ENCODE peak calls at places on chromosomes 3 and 15, in nine cellular contexts. W, N, D, Z, L, P, B, V and H are unnamed samples.

GRCh38 chr3:69838217-69838616 is 99.0 kb downstream of the MITF start:
- DNase-seq in W (no peak), N (no peak), D (no peak), Z (no peak), L (peak), P (no peak), B (no peak), V (no peak), H (peak)

GRCh38 chr3:25783661-25784512 is 644 bp upstream of the NGLY1 start:
- DNase-seq in W (no peak), N (no peak), D (peak), Z (no peak), L (no peak), P (no peak), B (peak), V (no peak), H (no peak)

GRCh38 chr3:73868688-73869315 is 244.1 kb upstream of the PDZRN3 start:
- DNase-seq in W (no peak), N (no peak), D (no peak), Z (peak), L (peak), P (no peak), B (peak), V (no peak), H (peak)

GRCh38 chr3:150393745-150394144 is 14.4 kb upstream of the TSC22D2 start:
- DNase-seq in W (no peak), N (no peak), D (no peak), Z (no peak), L (no peak), P (no peak), B (no peak), V (no peak), H (no peak)

GRCh38 chr15:58229297-58229768 is 91.2 kb downstream of the AQP9 start:
- DNase-seq in W (no peak), N (no peak), D (no peak), Z (no peak), L (no peak), P (no peak), B (no peak), V (no peak), H (no peak)

GRCh38 chr15:83305696-83306291 is 21.3 kb upstream of the BNC1 start:
- DNase-seq in W (no peak), N (no peak), D (no peak), Z (no peak), L (no peak), P (no peak), B (no peak), V (no peak), H (no peak)

GRCh38 chr15:72982750-72983149 is 69.5 kb upstream of the NEO1 start:
- DNase-seq in W (no peak), N (no peak), D (no peak), Z (no peak), L (no peak), P (no peak), B (no peak), V (no peak), H (no peak)

GRCh38 chr15:68231102-68231818 is 1.7 kb upstream of the CLN6 start:
- DNase-seq in W (no peak), N (no peak), D (no peak), Z (no peak), L (no peak), P (no peak), B (no peak), V (no peak), H (no peak)

GRCh38 chr3:43489918-43490317 is 131.9 kb downstream of the ANO10 start:
- DNase-seq in W (no peak), N (no peak), D (no peak), Z (no peak), L (no peak), P (no peak), B (no peak), V (no peak), H (no peak)

GRCh38 chr3:172673210-172673679 is 37.6 kb downstream of the NCEH1 start:
- DNase-seq in W (peak), N (peak), D (no peak), Z (peak), L (peak), P (peak), B (peak), V (peak), H (peak)

GRCh38 chr3:115330406-115330805 is 183.3 kb upstream of the ZBTB20 start:
- DNase-seq in W (no peak), N (no peak), D (no peak), Z (no peak), L (peak), P (no peak), B (no peak), V (no peak), H (peak)

GRCh38 chr3:43921056-43921455 is 230.3 kb downstream of the ABHD5 start:
- DNase-seq in W (no peak), N (no peak), D (no peak), Z (no peak), L (no peak), P (no peak), B (no peak), V (no peak), H (no peak)

GRCh38 chr3:14426305-14426620 is 23.9 kb downstream of the SLC6A6 start:
- DNase-seq in W (no peak), N (no peak), D (no peak), Z (no peak), L (no peak), P (no peak), B (no peak), V (no peak), H (no peak)

GRCh38 chr3:156206157-156206556 is 85.8 kb downstream of the KCNAB1 start:
- DNase-seq in W (no peak), N (no peak), D (no peak), Z (no peak), L (no peak), P (no peak), B (no peak), V (no peak), H (no peak)

GRCh38 chr15:93047621-93048425 is 41.2 kb downstream of the RGMA start:
- DNase-seq in W (no peak), N (no peak), D (no peak), Z (no peak), L (no peak), P (no peak), B (no peak), V (peak), H (no peak)

GRCh38 chr3:151156618-151157216 is 46.3 kb downstream of the GPR171 start:
- DNase-seq in W (no peak), N (peak), D (no peak), Z (no peak), L (peak), P (no peak), B (peak), V (peak), H (peak)

GRCh38 chr15:86355798-86356197 is 276.1 kb downstream of the AGBL1 start:
- DNase-seq in W (no peak), N (no peak), D (no peak), Z (no peak), L (no peak), P (no peak), B (no peak), V (no peak), H (no peak)

GRCh38 chr15:69885182-69886041 is 212.3 kb downstream of the TLE3 start:
- DNase-seq in W (no peak), N (no peak), D (no peak), Z (no peak), L (no peak), P (no peak), B (no peak), V (no peak), H (no peak)

GRCh38 chr15:90101969-90102890 is at the start of gene IDH2:
- DNase-seq in W (peak), N (peak), D (peak), Z (peak), L (peak), P (peak), B (peak), V (peak), H (no peak)

GRCh38 chr3:42739401-42740158 is 33.5 kb downstream of the CCDC13 start:
- DNase-seq in W (no peak), N (no peak), D (peak), Z (no peak), L (no peak), P (no peak), B (no peak), V (no peak), H (no peak)

GRCh38 chr3:193897288-193897687 is 238.7 kb upstream of the HES1 start:
- DNase-seq in W (no peak), N (no peak), D (no peak), Z (no peak), L (no peak), P (no peak), B (no peak), V (no peak), H (no peak)

GRCh38 chr15:101114146-101114545 is 137.7 kb downstream of the CHSY1 start:
- DNase-seq in W (no peak), N (no peak), D (no peak), Z (no peak), L (no peak), P (no peak), B (no peak), V (no peak), H (no peak)

GRCh38 chr15:98649621-98649995 is 1.3 kb downstream of the IGF1R start:
- DNase-seq in W (peak), N (no peak), D (no peak), Z (peak), L (no peak), P (no peak), B (no peak), V (peak), H (no peak)

GRCh38 chr3:194069421-194070219 is 66.3 kb upstream of the HES1 start:
- DNase-seq in W (no peak), N (no peak), D (no peak), Z (no peak), L (no peak), P (no peak), B (no peak), V (no peak), H (no peak)

GRCh38 chr3:36319683-36320082 is 60.6 kb upstream of the STAC start:
- DNase-seq in W (no peak), N (no peak), D (no peak), Z (no peak), L (no peak), P (no peak), B (no peak), V (no peak), H (no peak)

GRCh38 chr15:89132611-89133242 is 44.5 kb downstream of the ABHD2 start:
- DNase-seq in W (no peak), N (no peak), D (no peak), Z (no peak), L (no peak), P (no peak), B (no peak), V (no peak), H (no peak)

GRCh38 chr15:59532770-59533379 is 78.7 kb upstream of the GCNT3 start:
- DNase-seq in W (no peak), N (peak), D (no peak), Z (peak), L (peak), P (no peak), B (no peak), V (peak), H (no peak)

GRCh38 chr3:183253364-183253960 is 409 bp downstream of the B3GNT5 start:
- DNase-seq in W (peak), N (peak), D (peak), Z (peak), L (no peak), P (no peak), B (peak), V (peak), H (no peak)

GRCh38 chr15:32956006-32956405 is 238.2 kb downstream of the GREM1 start:
- DNase-seq in W (no peak), N (peak), D (no peak), Z (no peak), L (peak), P (no peak), B (peak), V (no peak), H (peak)

GRCh38 chr15:31327674-31328424 is 1.2 kb downstream of the KLF13 start:
- DNase-seq in W (peak), N (peak), D (no peak), Z (peak), L (no peak), P (no peak), B (peak), V (peak), H (no peak)

GRCh38 chr3:55558316-55558715 is 71.2 kb upstream of the WNT5A start:
- DNase-seq in W (no peak), N (no peak), D (no peak), Z (no peak), L (peak), P (no peak), B (no peak), V (no peak), H (no peak)

GRCh38 chr3:172074578-172074977 is 35.2 kb downstream of the FNDC3B start:
- DNase-seq in W (no peak), N (no peak), D (no peak), Z (no peak), L (no peak), P (no peak), B (no peak), V (no peak), H (no peak)

GRCh38 chr15:84648539-84648938 is 5.5 kb downstream of the WDR73 start:
- DNase-seq in W (no peak), N (no peak), D (no peak), Z (no peak), L (no peak), P (no peak), B (no peak), V (no peak), H (no peak)

GRCh38 chr3:31167666-31168065 is 273.2 kb upstream of the GADL1 start:
- DNase-seq in W (no peak), N (no peak), D (no peak), Z (no peak), L (no peak), P (no peak), B (no peak), V (no peak), H (no peak)

GRCh38 chr3:8485141-8485840 is 16.3 kb upstream of the LMCD1 start:
- DNase-seq in W (no peak), N (no peak), D (no peak), Z (no peak), L (no peak), P (no peak), B (no peak), V (no peak), H (no peak)

GRCh38 chr3:123818324-123818920 is 65.7 kb downstream of the MYLK start:
- DNase-seq in W (no peak), N (no peak), D (no peak), Z (no peak), L (no peak), P (no peak), B (no peak), V (no peak), H (no peak)

GRCh38 chr15:37981781-37982180 is 47.3 kb downstream of the TMCO5A start:
- DNase-seq in W (no peak), N (no peak), D (no peak), Z (no peak), L (no peak), P (no peak), B (no peak), V (no peak), H (peak)